ENCODE peak calls at places on chromosomes 1 and 21, in nine cellular contexts. L is epithelial cell of esophagus, Z is fibroblast of the aortic adventitia, X is esophagus squamous epithelium, K is cardiac fibroblast, G is fibroblast of mammary gland, E is breast epithelium, W is GM12865, Y is cardiac muscle cell. C is an unnamed sample.

GRCh38 chr1:231678021-231678432 is 51.4 kb downstream of the DISC1 start:
- DNase-seq in G (no peak), K (no peak), W (no peak), Z (no peak), E (no peak), L (no peak), Y (no peak), X (no peak), C (no peak)

GRCh38 chr1:153612111-153612754 is 704 bp downstream of the S100A16 start:
- DNase-seq in G (no peak), L (peak), Z (no peak), K (no peak), X (no peak), W (no peak), Y (no peak), E (peak), C (no peak)

GRCh38 chr1:42319871-42320484 is 15.1 kb downstream of the FOXJ3 start:
- DNase-seq in Y (no peak), K (no peak), E (no peak), G (no peak), X (no peak), Z (no peak), L (no peak), W (no peak), C (no peak)

GRCh38 chr1:208149776-208150514 is 94.2 kb downstream of the PLXNA2 start:
- DNase-seq in Y (peak), L (no peak), K (no peak), G (no peak), Z (no peak), E (no peak), W (no peak), X (no peak), C (no peak)

GRCh38 chr1:112638109-112638426 is 18.4 kb downstream of the CAPZA1 start:
- DNase-seq in K (no peak), W (no peak), L (peak), Y (no peak), X (no peak), G (no peak), E (no peak), Z (no peak), C (no peak)

GRCh38 chr21:41894511-41894910 is 15.4 kb upstream of the PRDM15 start:
- DNase-seq in Z (no peak), Y (no peak), E (no peak), W (no peak), K (no peak), X (no peak), G (no peak), L (no peak), C (no peak)

GRCh38 chr21:29718081-29718815 is 221.5 kb downstream of the GRIK1 start:
- DNase-seq in Y (no peak), K (peak), Z (peak), W (no peak), L (peak), X (no peak), E (no peak), G (peak), C (no peak)

GRCh38 chr1:43919906-43920305 is 13.7 kb upstream of the ARTN start:
- DNase-seq in W (no peak), Y (no peak), X (no peak), Z (no peak), L (no peak), K (no peak), G (no peak), E (no peak), C (no peak)

GRCh38 chr1:50605186-50605875 is 182.1 kb upstream of the DMRTA2 start:
- DNase-seq in W (peak), E (no peak), G (peak), Y (peak), X (no peak), K (peak), Z (peak), L (peak), C (no peak)

GRCh38 chr1:201594575-201595245 is 55.8 kb downstream of the NAV1 start:
- DNase-seq in X (no peak), G (no peak), K (peak), Y (peak), Z (peak), L (peak), W (no peak), E (no peak), C (no peak)

GRCh38 chr1:246152986-246153431 is 354.1 kb downstream of the SMYD3 start:
- DNase-seq in E (no peak), X (no peak), Z (no peak), K (no peak), G (no peak), W (no peak), L (no peak), Y (no peak), C (no peak)

GRCh38 chr1:178096421-178096820 is 2.5 kb downstream of the RASAL2 start:
- DNase-seq in Z (no peak), E (no peak), X (no peak), K (peak), L (no peak), Y (no peak), G (no peak), W (no peak), C (no peak)

GRCh38 chr1:235327559-235328270 is at the start of gene ARID4B:
- DNase-seq in E (no peak), L (no peak), K (no peak), Z (no peak), X (peak), G (no peak), W (no peak), Y (no peak), C (no peak)

GRCh38 chr1:240312872-240313271 is 221.2 kb downstream of the FMN2 start:
- DNase-seq in Y (no peak), L (peak), E (no peak), K (peak), X (no peak), G (peak), W (no peak), Z (peak), C (no peak)

GRCh38 chr21:33852495-33852894 is 63.1 kb downstream of the ATP5PO start:
- DNase-seq in X (no peak), L (no peak), G (no peak), W (no peak), E (no peak), Z (no peak), Y (no peak), K (no peak), C (no peak)

GRCh38 chr1:27332536-27333281 is 9.1 kb upstream of the SYTL1 start:
- DNase-seq in W (peak), E (no peak), Y (peak), Z (peak), G (peak), X (no peak), K (peak), L (peak), C (no peak)

GRCh38 chr1:154320882-154321608 is at the start of gene AQP10:
- DNase-seq in L (peak), G (no peak), X (no peak), Z (peak), E (no peak), Y (peak), K (no peak), W (no peak), C (no peak)

GRCh38 chr1:44566281-44567046 is 107.8 kb downstream of the TMEM53 start:
- DNase-seq in Y (no peak), L (no peak), G (no peak), X (no peak), K (no peak), E (no peak), Z (no peak), W (no peak), C (no peak)

GRCh38 chr1:35220976-35221375 is 28.0 kb upstream of the SFPQ start:
- DNase-seq in K (peak), E (no peak), X (no peak), L (peak), Z (no peak), G (peak), W (peak), Y (peak), C (no peak)

GRCh38 chr1:44030606-44031050 is 634 bp downstream of the SLC6A9 start:
- DNase-seq in W (peak), L (peak), E (no peak), G (peak), K (peak), Z (peak), Y (peak), X (no peak), C (no peak)

GRCh38 chr1:150906329-150906728 is 19.4 kb downstream of the CTXND2 start:
- DNase-seq in X (no peak), K (no peak), Y (no peak), G (no peak), L (peak), Z (no peak), E (no peak), W (no peak), C (no peak)

GRCh38 chr1:163195728-163196448 is 6.8 kb downstream of the RGS5 start:
- DNase-seq in Y (no peak), G (no peak), X (no peak), W (no peak), K (peak), E (no peak), Z (peak), L (peak), C (no peak)

GRCh38 chr1:11802973-11803885 is 2.5 kb downstream of the MTHFR start:
- DNase-seq in Z (peak), G (peak), L (peak), Y (peak), W (peak), K (peak), X (peak), E (peak), C (peak)

GRCh38 chr1:85328713-85329376 is 52.4 kb upstream of the BCL10 start:
- DNase-seq in K (peak), Z (peak), W (no peak), L (peak), Y (no peak), X (no peak), E (no peak), G (peak), C (peak)

GRCh38 chr1:195971589-195971988 is 636.7 kb downstream of the KCNT2 start:
- DNase-seq in G (no peak), X (no peak), Y (no peak), K (no peak), L (no peak), E (no peak), W (no peak), Z (no peak), C (no peak)

GRCh38 chr21:38824124-38824822 is 18.5 kb downstream of the ETS2 start:
- DNase-seq in X (no peak), K (peak), Y (no peak), Z (no peak), L (no peak), E (no peak), G (peak), W (no peak), C (no peak)
- H3K4me3 ChIP-seq in X (no peak), K (no peak), Y (no peak), Z (no peak), L (no peak), E (no peak), G (no peak), W (no peak), C (no peak)

DNA sequence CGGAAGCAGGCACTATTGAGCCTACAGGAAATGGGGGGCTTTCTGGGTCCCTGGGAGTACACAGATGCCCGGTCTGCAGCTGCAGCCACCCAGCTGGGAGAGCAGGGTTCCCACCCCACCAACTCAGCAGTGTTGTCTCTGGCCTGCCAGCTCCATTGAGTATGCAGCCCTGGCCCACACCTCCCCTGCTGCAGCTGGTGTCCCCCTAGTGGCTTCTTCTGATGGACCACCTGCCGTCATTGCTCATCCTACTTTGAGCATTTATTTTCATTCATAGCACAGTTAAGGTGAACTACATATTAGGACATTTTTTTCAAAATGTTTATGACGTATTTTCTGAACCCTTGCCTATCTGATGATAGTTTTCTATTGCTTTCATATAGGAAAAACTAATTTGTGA is 189.8 kb upstream of the LYPLAL1 start:
- DNase-seq in L (no peak), W (peak), X (no peak), Z (no peak), G (no peak), K (no peak), E (no peak), Y (peak), C (no peak)
- H3K4me3 ChIP-seq in L (no peak), W (no peak), X (no peak), Z (no peak), G (no peak), K (no peak), E (no peak), Y (no peak), C (no peak)

GRCh38 chr1:172270605-172271004 is 149.9 kb upstream of the C1orf105 start:
- DNase-seq in E (no peak), Z (peak), X (no peak), W (peak), G (peak), K (peak), L (no peak), Y (no peak), C (no peak)
- H3K4me3 ChIP-seq in E (no peak), Z (no peak), X (no peak), W (peak), G (no peak), K (no peak), L (no peak), Y (no peak), C (no peak)

GRCh38 chr1:64933296-64934070 is 32.9 kb downstream of the JAK1 start:
- DNase-seq in Z (peak), E (peak), X (no peak), K (peak), Y (no peak), W (no peak), L (peak), G (peak), C (no peak)

GRCh38 chr1:64932962-64933295 is 33.4 kb downstream of the JAK1 start:
- DNase-seq in Z (no peak), W (no peak), G (no peak), E (no peak), L (no peak), K (no peak), X (no peak), Y (no peak), C (no peak)

GRCh38 chr1:64935551-64936158 is 30.7 kb downstream of the JAK1 start:
- DNase-seq in Y (no peak), Z (no peak), K (peak), G (no peak), L (no peak), E (no peak), X (no peak), W (no peak), C (no peak)

GRCh38 chr1:64936958-64937357 is 29.4 kb downstream of the JAK1 start:
- DNase-seq in G (no peak), K (peak), L (no peak), Z (peak), E (no peak), X (no peak), Y (no peak), W (no peak), C (no peak)

DNA sequence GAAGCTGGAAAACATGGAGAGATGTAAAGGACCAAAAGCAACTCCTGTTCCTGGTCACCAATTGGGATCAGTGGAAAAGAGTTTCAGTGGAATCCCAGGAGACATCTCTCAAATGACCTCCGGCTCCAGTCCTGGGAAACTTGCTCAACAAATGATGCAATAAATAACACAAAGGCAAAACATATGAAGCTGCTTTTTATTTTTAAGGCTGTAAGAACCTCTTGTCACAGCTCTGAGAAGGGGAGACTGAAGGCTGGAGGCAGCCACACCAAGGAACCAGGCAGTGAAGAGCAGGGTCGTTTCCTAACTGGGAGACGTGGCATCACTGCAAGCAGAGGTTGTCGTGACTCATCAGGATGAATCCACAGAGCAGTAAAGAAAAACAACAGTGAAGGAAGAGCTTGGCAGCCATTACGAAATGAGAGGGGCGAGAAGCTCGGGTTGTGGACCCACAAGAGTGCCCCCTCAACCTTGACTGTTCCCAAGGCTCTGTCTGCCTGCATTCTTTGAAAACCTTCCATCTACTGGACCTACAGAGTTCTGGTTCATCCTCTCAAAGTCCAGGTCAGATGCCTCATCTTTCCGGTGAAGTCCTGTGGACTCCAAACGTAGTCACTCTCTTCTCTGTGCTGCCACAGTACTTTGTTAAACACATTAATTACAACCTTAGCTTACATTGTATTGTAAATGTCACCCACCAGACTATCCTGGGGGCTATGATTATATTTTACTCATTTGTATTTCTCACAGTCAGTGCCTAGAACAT is 32.1 kb downstream of the JAK1 start:
- DNase-seq in K (peak), W (no peak), Z (peak), Y (no peak), X (no peak), L (peak), E (no peak), G (peak), C (no peak)
- H3K4me3 ChIP-seq in K (peak), W (no peak), Z (peak), Y (no peak), X (no peak), L (no peak), E (no peak), G (peak), C (no peak)

DNA sequence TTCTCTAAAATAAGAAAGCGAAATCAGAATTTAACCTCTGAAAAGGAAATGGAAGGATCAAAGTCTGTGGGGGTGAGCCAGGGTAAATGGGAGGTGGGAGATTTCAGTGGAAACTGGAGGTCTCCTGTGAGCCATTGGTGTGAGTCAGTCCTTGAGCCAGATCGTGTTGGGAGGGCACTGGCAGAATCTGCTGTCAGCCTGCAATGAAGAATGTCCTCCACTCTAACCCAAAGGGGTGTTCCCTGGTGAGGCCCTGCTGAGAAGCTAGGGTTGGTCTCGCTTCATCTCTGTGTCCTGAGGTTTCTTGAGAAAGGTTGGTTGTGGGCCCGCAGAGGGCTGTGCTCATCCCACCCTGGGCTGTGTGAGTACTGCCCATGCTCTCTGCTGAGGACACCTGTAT is 2.4 kb downstream of the QSOX1 start:
- DNase-seq in Z (no peak), Y (no peak), K (no peak), L (no peak), G (peak), X (no peak), W (no peak), E (no peak), C (no peak)
- H3K4me3 ChIP-seq in Z (peak), Y (no peak), K (peak), L (peak), G (no peak), X (peak), W (no peak), E (no peak), C (no peak)

GRCh38 chr1:2206813-2207488 is 12.4 kb upstream of the FAAP20 start:
- DNase-seq in E (no peak), Z (no peak), L (no peak), Y (no peak), W (no peak), K (no peak), X (no peak), G (peak), C (no peak)

GRCh38 chr1:2210786-2211185 is 16.2 kb upstream of the FAAP20 start:
- DNase-seq in X (no peak), E (no peak), G (no peak), Z (no peak), Y (no peak), W (no peak), K (no peak), L (no peak), C (no peak)

GRCh38 chr1:2210084-2210653 is 15.6 kb upstream of the FAAP20 start:
- DNase-seq in W (no peak), L (peak), E (no peak), K (no peak), Y (no peak), X (no peak), G (no peak), Z (no peak), C (no peak)

GRCh38 chr1:2209400-2210083 is 15.0 kb upstream of the FAAP20 start:
- DNase-seq in G (no peak), X (no peak), K (no peak), Z (no peak), Y (no peak), E (no peak), W (no peak), L (no peak), C (no peak)

DNA sequence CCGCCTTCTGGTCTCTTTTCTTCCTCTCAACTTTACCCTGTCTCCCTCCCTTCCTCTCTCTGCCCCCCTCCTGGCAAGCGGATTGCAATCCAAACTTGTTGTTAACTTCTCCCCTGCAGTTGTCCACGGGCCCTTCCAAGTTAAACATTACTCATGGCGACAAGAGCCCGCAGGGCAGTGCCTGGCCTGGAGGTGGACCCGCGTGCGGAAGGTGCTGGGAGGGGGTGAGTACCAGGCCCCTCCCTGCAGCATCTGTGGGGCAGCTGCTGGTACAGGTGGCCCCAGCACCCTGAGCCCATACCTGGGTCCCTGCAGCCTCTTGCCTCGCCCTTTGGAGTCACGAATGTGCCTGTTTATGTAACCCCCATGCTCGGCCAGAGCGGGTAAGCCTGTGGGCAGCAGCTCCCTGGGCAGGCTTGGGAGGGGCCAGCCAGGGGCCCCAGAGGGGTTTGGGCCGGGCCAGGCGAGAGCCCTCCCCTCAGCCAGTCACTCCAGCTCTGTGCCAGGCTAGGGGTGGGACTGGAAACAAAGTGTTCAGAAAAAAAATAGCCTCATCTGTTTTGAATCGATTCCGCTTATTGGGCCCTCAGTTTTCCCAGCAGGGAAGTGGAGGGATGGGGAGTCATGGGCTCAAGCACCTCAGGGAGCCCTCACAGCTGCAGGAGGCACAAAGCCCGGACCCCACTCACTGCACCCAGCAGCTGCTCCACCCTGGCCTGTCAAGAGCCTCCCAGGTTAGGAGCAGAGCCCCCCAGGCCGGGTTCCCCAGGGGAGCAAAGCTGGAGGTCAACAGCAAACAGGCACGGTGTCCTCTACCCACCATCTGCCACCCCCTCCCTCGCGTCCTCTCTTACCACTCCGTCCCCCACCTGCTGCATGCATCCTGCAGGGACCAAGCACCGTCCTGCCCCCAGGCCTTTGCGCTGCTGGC is 14.0 kb upstream of the FAAP20 start:
- DNase-seq in G (peak), L (peak), Z (peak), W (no peak), K (peak), Y (no peak), X (no peak), E (no peak), C (peak)
- H3K4me3 ChIP-seq in G (no peak), L (no peak), Z (peak), W (no peak), K (peak), Y (no peak), X (peak), E (no peak), C (no peak)